ENCODE peak calls at places on chromosomes 2 and 18, in four cellular contexts. X is K562, C is HCT116, V is vagina. J is an unnamed sample. For H3K9me3, the result is how much of the 10 kb centered on the place peaks cover.

GRCh38 chr2:219109468-219109867 is 48.7 kb upstream of the IHH start:
- DNase-seq in X (no peak), C (no peak), V (no peak), J (no peak)

GRCh38 chr2:127584047-127584446 is 48.6 kb downstream of the MYO7B start:
- DNase-seq in X (no peak), C (no peak), V (no peak), J (no peak)

GRCh38 chr2:109248590-109248989 is 119.6 kb downstream of the SH3RF3 start:
- DNase-seq in X (no peak), C (no peak), V (no peak), J (no peak)

GRCh38 chr2:19474128-19474527 is 115.7 kb upstream of the OSR1 start:
- DNase-seq in X (no peak), C (no peak), V (no peak), J (peak)

GRCh38 chr2:168155036-168155435 is 92.4 kb downstream of the STK39 start:
- DNase-seq in X (no peak), C (no peak), V (no peak), J (no peak)

GRCh38 chr2:19369341-19369955 is 11.0 kb upstream of the OSR1 start:
- DNase-seq in X (no peak), C (peak), V (no peak), J (no peak)

GRCh38 chr18:11518788-11519685 is 90.4 kb upstream of the SLC35G4 start:
- DNase-seq in X (peak), C (peak), V (no peak), J (peak)

GRCh38 chr18:36547544-36547943 is 250.0 kb downstream of the FHOD3 start:
- DNase-seq in X (no peak), C (no peak), V (no peak), J (no peak)

GRCh38 chr18:21757833-21758232 is 17.2 kb downstream of the MIB1 start:
- DNase-seq in X (no peak), C (no peak), V (no peak), J (no peak)

GRCh38 chr2:158459161-158460003 is 2.6 kb downstream of the PKP4 start:
- DNase-seq in X (peak), C (no peak), V (no peak), J (no peak)

GRCh38 chr2:2896011-2896410 is 481.6 kb downstream of the EIPR1 start:
- DNase-seq in X (no peak), C (no peak), V (peak), J (no peak)

GRCh38 chr2:2890246-2890645 is 487.4 kb downstream of the EIPR1 start:
- DNase-seq in X (no peak), C (no peak), V (no peak), J (no peak)

GRCh38 chr2:2892378-2892777 is 485.2 kb downstream of the EIPR1 start:
- DNase-seq in X (no peak), C (no peak), V (no peak), J (no peak)

GRCh38 chr2:2890901-2891300 is 486.7 kb downstream of the EIPR1 start:
- DNase-seq in X (no peak), C (no peak), V (no peak), J (no peak)

DNA sequence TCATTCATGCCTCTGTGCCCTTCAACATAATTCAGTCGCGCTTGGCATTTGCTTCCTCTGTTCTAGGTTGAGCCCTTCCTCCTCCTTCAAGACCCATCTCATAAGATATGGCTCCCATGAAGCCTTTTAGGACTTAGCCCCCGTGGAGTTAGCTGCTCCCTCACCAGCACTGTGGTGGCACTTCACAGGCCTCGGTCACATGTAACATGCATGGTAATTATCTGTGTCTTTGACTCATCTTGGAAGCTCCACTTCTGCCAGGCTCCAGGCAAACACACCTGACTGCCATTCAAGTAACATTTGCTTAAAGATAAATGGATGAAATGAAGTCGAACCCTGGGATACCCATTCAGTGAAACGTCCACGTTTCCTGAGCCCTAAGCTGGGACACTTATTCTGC is 484.7 kb downstream of the EIPR1 start:
- DNase-seq in X (no peak), C (no peak), V (peak), J (no peak)
- H3K9me3 ChIP-seq in X (under half), C (under half), V (under half), J (under half)

GRCh38 chr2:205889073-205889472 is 196.9 kb downstream of the INO80D start:
- DNase-seq in X (no peak), C (no peak), V (no peak), J (no peak)

GRCh38 chr2:205895981-205896655 is 189.9 kb downstream of the INO80D start:
- DNase-seq in X (no peak), C (no peak), V (no peak), J (no peak)

GRCh38 chr2:205887637-205888036 is 198.3 kb downstream of the INO80D start:
- DNase-seq in X (no peak), C (no peak), V (no peak), J (no peak)

DNA sequence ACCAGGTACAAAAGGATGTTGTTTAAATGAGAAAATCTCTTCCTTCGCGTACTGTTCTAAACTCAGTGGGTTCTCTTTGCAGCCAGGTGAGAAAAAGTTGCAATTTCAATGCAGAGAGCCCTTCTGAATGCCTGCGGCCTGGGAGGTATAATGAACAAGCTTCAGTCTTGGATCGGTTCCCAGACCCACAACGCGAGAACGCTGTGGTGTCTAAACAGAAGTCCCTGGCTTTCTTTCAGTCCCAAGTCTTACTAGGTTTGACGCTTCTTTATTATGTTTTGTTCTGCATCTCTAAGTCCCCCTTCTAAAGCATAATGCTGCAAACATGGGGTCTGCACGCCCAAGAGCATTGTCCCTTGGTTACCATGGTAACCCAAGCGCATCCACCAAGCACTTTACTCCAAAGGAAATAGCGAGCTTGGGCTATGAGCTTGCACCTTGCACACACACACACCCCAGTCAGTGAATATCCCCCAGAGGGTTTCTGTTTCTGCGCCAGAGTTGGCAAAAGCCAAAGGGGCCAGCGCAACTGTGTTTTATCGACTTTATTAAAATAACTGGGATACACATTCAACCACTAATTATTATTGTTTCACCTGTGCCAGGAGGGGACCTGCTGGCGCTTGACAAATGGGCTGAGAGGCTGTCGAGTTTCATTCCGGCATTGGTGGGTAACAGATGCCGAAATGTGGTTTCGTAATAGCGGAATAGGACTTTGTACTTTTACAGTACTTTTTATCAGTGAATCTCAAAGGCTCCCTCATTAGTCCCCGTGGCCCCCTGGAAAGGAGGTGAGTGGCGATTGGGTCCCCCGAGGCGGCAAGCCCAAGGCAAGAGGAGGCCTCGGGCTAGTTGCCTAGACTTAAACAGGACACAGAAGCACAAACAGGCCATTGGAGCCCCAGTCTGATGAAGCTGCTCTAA is 193.6 kb downstream of the INO80D start:
- DNase-seq in X (no peak), C (no peak), V (no peak), J (no peak)
- TF ChIP-seq POLR2AphosphoS5 in X (no peak), C (no peak), V (no peak), J (no peak)

GRCh38 chr2:56671973-56672569 is 488.3 kb downstream of the CCDC85A start:
- DNase-seq in X (no peak), C (no peak), V (no peak), J (no peak)

DNA sequence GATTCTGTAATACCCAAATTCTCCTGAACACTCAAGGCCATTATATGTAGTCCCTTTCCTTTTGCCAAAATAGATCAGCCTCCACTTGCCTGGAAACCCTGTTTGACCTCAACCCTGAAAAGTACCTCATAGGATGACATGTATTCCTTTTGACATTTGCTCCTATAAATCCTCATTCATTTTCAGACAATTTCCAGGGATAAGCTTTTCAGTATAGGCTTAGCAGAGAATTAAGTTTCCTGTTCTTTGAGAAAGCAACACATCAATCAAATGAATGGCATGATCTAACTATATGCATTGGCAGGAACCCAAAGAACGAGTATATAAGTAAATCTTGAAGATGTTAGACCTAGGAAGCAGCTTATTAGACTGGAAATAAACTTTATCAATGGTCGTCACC is 483.0 kb downstream of the CCDC85A start:
- DNase-seq in X (no peak), C (no peak), V (no peak), J (no peak)
- H3K9me3 ChIP-seq in X (under half), C (under half), V (under half), J (under half)

GRCh38 chr18:46734981-46735380 is 21.9 kb downstream of the ST8SIA5 start:
- DNase-seq in X (no peak), C (no peak), V (no peak), J (no peak)
- TF ChIP-seq POLR2AphosphoS5 in X (no peak), C (no peak), V (no peak), J (no peak)

GRCh38 chr18:45285251-45285650 is 330.0 kb upstream of the SLC14A2 start:
- DNase-seq in X (no peak), C (no peak), V (no peak), J (no peak)
- H3K9me3 ChIP-seq in X (under half), C (under half), V (under half), J (under half)

GRCh38 chr2:97067279-97068004 is 27.2 kb downstream of the FAHD2B start:
- DNase-seq in X (no peak), C (no peak), V (no peak), J (no peak)

DNA sequence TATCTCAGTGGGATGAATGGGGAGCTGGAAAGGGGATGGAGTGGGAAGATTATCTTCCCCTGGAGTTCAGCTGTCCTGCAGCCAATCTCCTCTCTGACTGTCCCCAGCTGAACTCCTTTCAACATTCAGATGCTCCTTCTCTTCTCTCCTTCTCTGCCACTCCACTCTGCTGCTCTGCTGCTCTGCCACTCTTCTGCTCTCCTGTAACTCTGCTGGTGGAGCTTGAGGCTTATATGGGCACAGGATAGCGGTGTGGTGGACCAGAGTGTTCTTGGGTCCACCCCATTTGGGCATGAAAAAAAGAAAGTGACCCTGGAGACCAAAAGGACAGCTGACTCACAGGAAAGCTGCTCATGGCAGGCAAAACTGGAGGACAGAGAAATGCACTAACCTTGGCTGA is 26.6 kb downstream of the FAHD2B start:
- DNase-seq in X (no peak), C (no peak), V (no peak), J (no peak)
- TF ChIP-seq POLR2AphosphoS5 in X (no peak), C (no peak), V (no peak), J (no peak)